ENCODE peak calls at places on chromosome 10, in seven cellular contexts. One of them, this sample, is unnamed.

GRCh38 chr10:24979685-24980084 is 27.3 kb upstream of the PRTFDC1 start:
- DNase-seq in NCI-H187 treated with DMSO at 0.1 percent for 48 hours: no peak
- DNase-seq in SK-N-SH: no peak
- DNase-seq in AG10803: no peak
- DNase-seq in left cardiac atrium: no peak
- DNase-seq in HuH-7: no peak
- DNase-seq in neural crest cell: no peak
- DNase-seq in this sample: no peak

GRCh38 chr10:72693599-72693915 is 1.6 kb downstream of the MCU start:
- DNase-seq in neural crest cell: no peak
- DNase-seq in HuH-7: no peak
- DNase-seq in AG10803: peak; percentile 11
- DNase-seq in left cardiac atrium: no peak
- DNase-seq in NCI-H187 treated with DMSO at 0.1 percent for 48 hours: no peak
- DNase-seq in SK-N-SH: no peak
- DNase-seq in this sample: no peak

GRCh38 chr10:121942749-121943148 is 14.9 kb upstream of the ATE1 start:
- DNase-seq in left cardiac atrium: no peak
- DNase-seq in NCI-H187 treated with DMSO at 0.1 percent for 48 hours: no peak
- DNase-seq in HuH-7: no peak
- DNase-seq in neural crest cell: no peak
- DNase-seq in AG10803: peak; percentile 90
- DNase-seq in SK-N-SH: no peak
- DNase-seq in this sample: peak; percentile 77

GRCh38 chr10:79938728-79939380 is 10.1 kb downstream of the SFTPD start:
- DNase-seq in HuH-7: no peak
- DNase-seq in NCI-H187 treated with DMSO at 0.1 percent for 48 hours: no peak
- DNase-seq in SK-N-SH: peak; percentile 55
- DNase-seq in AG10803: no peak
- DNase-seq in left cardiac atrium: peak; percentile 50
- DNase-seq in neural crest cell: no peak
- DNase-seq in this sample: peak; percentile 9

GRCh38 chr10:74292871-74293427 is 141.9 kb downstream of the ADK start:
- DNase-seq in left cardiac atrium: no peak
- DNase-seq in HuH-7: no peak
- DNase-seq in SK-N-SH: no peak
- DNase-seq in neural crest cell: no peak
- DNase-seq in AG10803: peak; percentile 76
- DNase-seq in NCI-H187 treated with DMSO at 0.1 percent for 48 hours: no peak
- DNase-seq in this sample: no peak

GRCh38 chr10:102545265-102545664 is 41.5 kb downstream of the SUFU start:
- DNase-seq in SK-N-SH: no peak
- DNase-seq in neural crest cell: no peak
- DNase-seq in AG10803: no peak
- DNase-seq in HuH-7: no peak
- DNase-seq in left cardiac atrium: no peak
- DNase-seq in NCI-H187 treated with DMSO at 0.1 percent for 48 hours: no peak
- DNase-seq in this sample: no peak

GRCh38 chr10:123990889-123991288 is 99.3 kb upstream of the CPXM2 start:
- DNase-seq in AG10803: no peak
- DNase-seq in NCI-H187 treated with DMSO at 0.1 percent for 48 hours: no peak
- DNase-seq in HuH-7: no peak
- DNase-seq in SK-N-SH: no peak
- DNase-seq in neural crest cell: no peak
- DNase-seq in left cardiac atrium: no peak
- DNase-seq in this sample: no peak

GRCh38 chr10:76337641-76338040 is 906.2 kb downstream of the LRMDA start:
- DNase-seq in SK-N-SH: no peak
- DNase-seq in neural crest cell: no peak
- DNase-seq in AG10803: peak; percentile 66
- DNase-seq in NCI-H187 treated with DMSO at 0.1 percent for 48 hours: no peak
- DNase-seq in HuH-7: no peak
- DNase-seq in left cardiac atrium: no peak
- DNase-seq in this sample: no peak

GRCh38 chr10:70320751-70321150 is 36.9 kb upstream of the NPFFR1 start:
- DNase-seq in NCI-H187 treated with DMSO at 0.1 percent for 48 hours: no peak
- DNase-seq in SK-N-SH: no peak
- DNase-seq in AG10803: peak; percentile 15
- DNase-seq in neural crest cell: no peak
- DNase-seq in left cardiac atrium: no peak
- DNase-seq in HuH-7: no peak
- DNase-seq in this sample: peak; percentile 68

GRCh38 chr10:128054163-128054970 is 71.9 kb downstream of the MKI67 start:
- DNase-seq in SK-N-SH: no peak
- DNase-seq in AG10803: no peak
- DNase-seq in HuH-7: no peak
- DNase-seq in neural crest cell: no peak
- DNase-seq in NCI-H187 treated with DMSO at 0.1 percent for 48 hours: no peak
- DNase-seq in left cardiac atrium: no peak
- DNase-seq in this sample: no peak

GRCh38 chr10:9149134-9149533 is 1094.6 kb downstream of the GATA3 start:
- DNase-seq in SK-N-SH: peak; percentile 14
- DNase-seq in left cardiac atrium: no peak
- DNase-seq in neural crest cell: no peak
- DNase-seq in NCI-H187 treated with DMSO at 0.1 percent for 48 hours: no peak
- DNase-seq in AG10803: no peak
- DNase-seq in HuH-7: no peak
- DNase-seq in this sample: no peak

GRCh38 chr10:72009430-72010081 is 45.4 kb downstream of the CHST3 start:
- DNase-seq in SK-N-SH: peak; percentile 84
- DNase-seq in HuH-7: no peak
- DNase-seq in left cardiac atrium: peak; percentile 94
- DNase-seq in neural crest cell: no peak
- DNase-seq in NCI-H187 treated with DMSO at 0.1 percent for 48 hours: no peak
- DNase-seq in AG10803: peak; percentile 100
- DNase-seq in this sample: peak; percentile 96

GRCh38 chr10:102628451-102628911 is 15.8 kb upstream of the TRIM8 start:
- DNase-seq in HuH-7: no peak
- DNase-seq in AG10803: no peak
- DNase-seq in NCI-H187 treated with DMSO at 0.1 percent for 48 hours: no peak
- DNase-seq in SK-N-SH: peak; percentile 89
- DNase-seq in neural crest cell: no peak
- DNase-seq in left cardiac atrium: peak; percentile 84
- DNase-seq in this sample: no peak

GRCh38 chr10:11159543-11160215 is 142.0 kb downstream of the CELF2 start:
- DNase-seq in neural crest cell: no peak
- DNase-seq in left cardiac atrium: no peak
- DNase-seq in SK-N-SH: no peak
- DNase-seq in HuH-7: no peak
- DNase-seq in AG10803: no peak
- DNase-seq in NCI-H187 treated with DMSO at 0.1 percent for 48 hours: no peak
- DNase-seq in this sample: no peak

GRCh38 chr10:71569775-71570588 is 149.6 kb downstream of the C10orf105 start:
- DNase-seq in left cardiac atrium: peak; percentile 73
- DNase-seq in HuH-7: peak; percentile 80
- DNase-seq in neural crest cell: peak; percentile 93
- DNase-seq in SK-N-SH: peak; percentile 86
- DNase-seq in NCI-H187 treated with DMSO at 0.1 percent for 48 hours: no peak
- DNase-seq in AG10803: peak; percentile 34
- DNase-seq in this sample: peak; percentile 81

This sample was measured in AG20443.